ENCODE peak calls at places on chromosomes 5 and 9, in eight cellular contexts. A, Q, M, L, Z, C, I and D are unnamed samples.

GRCh38 chr5:16152601-16153568 is 26.7 kb downstream of the MARCHF11 start:
- DNase-seq in A (no peak), Q (no peak), M (no peak), L (no peak), Z (no peak), C (no peak), I (no peak), D (no peak)

GRCh38 chr9:95370064-95370463 is 52.6 kb upstream of the FANCC start:
- DNase-seq in A (no peak), Q (no peak), M (no peak), L (no peak), Z (peak), C (no peak), I (no peak), D (no peak)

GRCh38 chr9:2857564-2858198 is 13.8 kb upstream of the PUM3 start:
- DNase-seq in A (peak), Q (peak), M (peak), L (peak), Z (peak), C (peak), I (peak), D (peak)

GRCh38 chr9:69317894-69318293 is 7.1 kb upstream of the ENTREP1 start:
- DNase-seq in A (no peak), Q (no peak), M (no peak), L (no peak), Z (no peak), C (no peak), I (no peak), D (no peak)

GRCh38 chr9:3931996-3932906 is 367.6 kb downstream of the GLIS3 start:
- DNase-seq in A (no peak), Q (no peak), M (no peak), L (no peak), Z (peak), C (no peak), I (no peak), D (no peak)

GRCh38 chr5:145324101-145324500 is 511.0 kb downstream of the PRELID2 start:
- DNase-seq in A (no peak), Q (no peak), M (no peak), L (no peak), Z (no peak), C (no peak), I (no peak), D (no peak)

GRCh38 chr5:97694091-97694490 is 511.0 kb upstream of the RIOK2 start:
- DNase-seq in A (no peak), Q (no peak), M (no peak), L (no peak), Z (peak), C (no peak), I (no peak), D (no peak)

GRCh38 chr5:172219296-172219695 is 25.3 kb downstream of the EFCAB9 start:
- DNase-seq in A (no peak), Q (no peak), M (no peak), L (no peak), Z (no peak), C (no peak), I (no peak), D (no peak)

GRCh38 chr5:134638760-134639201 is 6.2 kb upstream of the SAR1B start:
- DNase-seq in A (no peak), Q (no peak), M (no peak), L (peak), Z (no peak), C (no peak), I (no peak), D (no peak)

GRCh38 chr5:145903862-145904261 is 31.0 kb upstream of the GRXCR2 start:
- DNase-seq in A (no peak), Q (no peak), M (no peak), L (no peak), Z (no peak), C (no peak), I (no peak), D (no peak)

GRCh38 chr5:9194509-9194908 is 351.4 kb downstream of the SEMA5A start:
- DNase-seq in A (no peak), Q (no peak), M (no peak), L (no peak), Z (no peak), C (no peak), I (peak), D (no peak)

GRCh38 chr5:151038801-151039238 is 18.4 kb downstream of the GPX3 start:
- DNase-seq in A (no peak), Q (no peak), M (no peak), L (no peak), Z (peak), C (no peak), I (no peak), D (no peak)

GRCh38 chr5:82513739-82514138 is 235.6 kb upstream of the RPS23 start:
- DNase-seq in A (no peak), Q (no peak), M (no peak), L (no peak), Z (no peak), C (no peak), I (no peak), D (peak)

GRCh38 chr5:55345327-55345726 is 37.5 kb downstream of the MTREX start:
- DNase-seq in A (no peak), Q (no peak), M (no peak), L (no peak), Z (no peak), C (no peak), I (no peak), D (no peak)

GRCh38 chr5:66674802-66675201 is 78.6 kb downstream of the MAST4 start:
- DNase-seq in A (no peak), Q (no peak), M (no peak), L (no peak), Z (no peak), C (no peak), I (no peak), D (no peak)

GRCh38 chr9:128203024-128203841 is at the start of gene DNM1:
- DNase-seq in A (no peak), Q (peak), M (peak), L (peak), Z (peak), C (peak), I (peak), D (no peak)
- H3K27ac ChIP-seq in A (no peak), Q (peak), M (peak), L (peak), Z (peak), C (peak), I (peak), D (peak)

DNA sequence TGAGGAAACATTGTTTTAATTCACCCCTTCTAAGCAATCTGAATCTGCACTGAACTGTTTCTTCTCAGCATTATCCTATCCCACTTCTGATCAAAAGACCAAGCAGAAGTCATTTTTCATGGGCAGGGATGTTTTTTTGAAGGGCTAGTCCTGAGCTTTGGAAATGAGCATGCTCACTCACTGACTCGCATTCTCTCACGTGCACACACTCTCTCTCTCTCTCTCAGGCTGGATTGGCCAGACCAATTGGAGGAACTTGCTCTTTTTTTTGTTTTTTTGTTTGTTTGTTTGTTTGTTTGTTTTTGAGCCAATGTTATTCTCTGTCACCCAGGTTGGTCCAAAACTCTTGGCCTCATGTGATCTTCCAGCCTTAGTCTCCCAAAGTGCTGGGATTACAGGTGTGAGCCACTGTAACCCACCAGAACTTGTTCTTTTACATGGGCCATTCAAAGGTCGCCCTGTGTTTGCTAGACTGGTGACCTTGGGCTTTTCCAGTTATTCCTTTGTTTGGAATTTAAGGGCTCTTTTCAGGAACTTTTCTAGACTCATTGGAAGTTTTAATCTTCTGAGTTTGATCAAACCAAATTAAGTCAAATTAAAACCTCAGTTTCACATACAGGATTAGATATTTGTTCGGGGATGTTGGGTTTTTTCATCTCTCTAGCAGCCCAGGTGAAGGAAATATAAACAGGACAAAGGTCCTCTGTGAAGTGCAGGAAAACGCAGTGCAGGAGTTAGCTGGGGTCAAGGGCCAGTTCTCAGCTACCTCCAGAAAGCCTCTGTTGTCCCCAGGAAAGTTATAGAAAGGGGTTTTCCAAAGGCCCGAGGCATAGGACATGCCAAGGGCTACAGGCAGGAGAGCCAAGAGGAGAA is 13.2 kb downstream of the FAXDC2 start:
- DNase-seq in A (no peak), Q (no peak), M (no peak), L (no peak), Z (no peak), C (no peak), I (no peak), D (no peak)
- H3K27ac ChIP-seq in A (no peak), Q (no peak), M (no peak), L (no peak), Z (no peak), C (no peak), I (no peak), D (no peak)

GRCh38 chr9:33241298-33241697 is 1.3 kb downstream of the SPINK4 start:
- DNase-seq in A (no peak), Q (no peak), M (no peak), L (no peak), Z (no peak), C (no peak), I (no peak), D (no peak)
- H3K27ac ChIP-seq in A (no peak), Q (no peak), M (no peak), L (no peak), Z (no peak), C (no peak), I (no peak), D (no peak)

GRCh38 chr9:34653131-34653530 is 1.1 kb downstream of the IL11RA start:
- DNase-seq in A (no peak), Q (no peak), M (no peak), L (no peak), Z (peak), C (no peak), I (no peak), D (no peak)

GRCh38 chr9:34650816-34651215 is 1.2 kb upstream of the IL11RA start:
- DNase-seq in A (no peak), Q (no peak), M (peak), L (no peak), Z (no peak), C (no peak), I (no peak), D (no peak)

GRCh38 chr9:34652608-34653007 is 623 bp downstream of the IL11RA start:
- DNase-seq in A (no peak), Q (no peak), M (no peak), L (no peak), Z (no peak), C (no peak), I (no peak), D (no peak)

GRCh38 chr9:34651876-34652602 is at the start of gene IL11RA:
- DNase-seq in A (peak), Q (peak), M (peak), L (peak), Z (peak), C (peak), I (peak), D (peak)

GRCh38 chr9:34651286-34651685 is 699 bp upstream of the IL11RA start:
- DNase-seq in A (no peak), Q (no peak), M (no peak), L (peak), Z (peak), C (no peak), I (no peak), D (no peak)
- H3K27ac ChIP-seq in A (no peak), Q (peak), M (peak), L (peak), Z (peak), C (peak), I (peak), D (peak)